ENCODE peak calls at places on chromosomes 11 and 22, in seven cellular contexts. O, K, I, Y, D, G and R are unnamed samples.

GRCh38 chr22:49440931-49441330 is 386.7 kb downstream of the BRD1 start:
- DNase-seq in K (no peak), G (no peak), Y (no peak), O (peak), I (no peak), D (no peak), R (no peak)

GRCh38 chr22:45197606-45198462 is 34.1 kb downstream of the NUP50 start:
- DNase-seq in O (no peak), Y (no peak), G (no peak), I (peak), D (no peak), K (no peak), R (no peak)

GRCh38 chr11:66639066-66639813 is 737 bp downstream of the RBM4 start:
- DNase-seq in I (peak), D (no peak), Y (peak), G (no peak), K (peak), O (no peak), R (no peak)

GRCh38 chr11:36848675-36849074 is 250.6 kb upstream of the RAG2 start:
- DNase-seq in O (no peak), I (no peak), G (no peak), D (no peak), Y (no peak), K (no peak), R (no peak)

GRCh38 chr11:133386262-133386661 is 146.0 kb downstream of the OPCML start:
- DNase-seq in I (no peak), D (no peak), Y (no peak), G (no peak), K (no peak), O (no peak), R (no peak)

GRCh38 chr11:72072348-72072747 is 8.0 kb downstream of the NUMA1 start:
- DNase-seq in Y (peak), D (peak), I (no peak), G (no peak), K (no peak), O (no peak), R (no peak)

GRCh38 chr11:15683528-15683927 is 568.8 kb downstream of the INSC start:
- DNase-seq in D (no peak), I (no peak), Y (no peak), G (no peak), O (no peak), K (no peak), R (no peak)

GRCh38 chr22:44894782-44895181 is 115.0 kb downstream of the PHF21B start:
- DNase-seq in K (no peak), D (no peak), I (no peak), O (peak), G (no peak), Y (no peak), R (no peak)

GRCh38 chr22:42320463-42321416 is 50.3 kb upstream of the TCF20 start:
- DNase-seq in I (no peak), Y (no peak), K (no peak), O (no peak), G (no peak), D (no peak), R (no peak)

GRCh38 chr11:76252625-76253024 is 46.3 kb upstream of the WNT11 start:
- DNase-seq in I (no peak), G (no peak), O (no peak), Y (no peak), D (no peak), K (no peak), R (no peak)

DNA sequence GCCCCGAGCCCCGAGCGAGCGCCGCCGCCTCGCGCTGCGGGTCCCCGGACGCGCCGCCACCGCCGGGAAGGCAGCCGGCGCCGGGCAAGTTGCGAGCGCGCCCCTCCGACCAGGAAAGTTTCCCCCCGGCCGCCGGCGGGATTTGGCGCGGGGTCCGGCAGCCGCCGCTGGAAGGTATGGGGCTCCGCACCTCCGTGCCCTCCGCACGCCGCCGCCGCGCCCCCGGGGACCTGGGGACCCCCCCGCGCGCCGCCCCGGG is 281 bp downstream of the TSPAN18 start:
- DNase-seq in I (no peak), O (no peak), D (no peak), K (no peak), G (no peak), Y (no peak), R (no peak)
- H3K27ac ChIP-seq in I (no peak), O (peak), D (peak), K (peak), G (peak), Y (no peak), R (no peak)

GRCh38 chr11:26842883-26843282 is 121.0 kb upstream of the SLC5A12 start:
- DNase-seq in Y (no peak), D (no peak), G (no peak), O (no peak), K (no peak), I (no peak), R (no peak)
- H3K27ac ChIP-seq in Y (no peak), D (no peak), G (no peak), O (no peak), K (peak), I (no peak), R (peak)

GRCh38 chr11:45665206-45665932 is at the start of gene CHST1:
- DNase-seq in G (peak), Y (no peak), I (peak), O (peak), K (peak), D (no peak), R (no peak)
- H3K27ac ChIP-seq in G (peak), Y (no peak), I (peak), O (peak), K (no peak), D (no peak), R (no peak)

DNA sequence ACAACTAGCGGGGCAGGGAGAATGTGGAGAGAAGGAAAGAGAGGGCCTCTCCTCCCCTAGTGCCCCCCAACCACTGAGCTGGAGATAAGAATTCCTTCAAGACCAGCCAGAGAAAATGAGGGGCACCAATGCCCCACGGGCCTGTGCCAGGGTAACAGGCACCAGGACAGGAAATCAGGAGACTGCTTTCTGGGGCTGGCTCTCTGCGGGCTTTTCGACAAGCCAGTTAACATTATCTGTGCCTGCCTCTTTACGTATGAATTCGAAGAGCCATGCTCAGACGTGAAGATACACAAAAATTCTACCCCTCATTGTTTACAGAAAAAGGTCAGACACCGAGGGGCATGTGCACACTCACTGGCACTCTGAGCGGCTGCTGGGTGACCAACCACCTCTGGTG is 52.1 kb downstream of the MYH9 start:
- DNase-seq in G (no peak), K (no peak), I (no peak), D (no peak), Y (no peak), O (no peak), R (no peak)
- H3K27ac ChIP-seq in G (peak), K (peak), I (peak), D (peak), Y (peak), O (peak), R (peak)

GRCh38 chr22:39428597-39429071 is 28.2 kb upstream of the MGAT3 start:
- DNase-seq in I (no peak), G (peak), K (no peak), D (no peak), Y (no peak), O (no peak), R (no peak)
- H3K27ac ChIP-seq in I (no peak), G (no peak), K (no peak), D (peak), Y (no peak), O (no peak), R (no peak)

GRCh38 chr11:130451261-130452019 is 3.0 kb downstream of the ADAMTS15 start:
- DNase-seq in Y (peak), K (peak), I (no peak), D (no peak), O (no peak), G (no peak), R (no peak)

GRCh38 chr11:130448039-130448415 is 418 bp upstream of the ADAMTS15 start:
- DNase-seq in O (no peak), G (no peak), K (no peak), D (no peak), I (no peak), Y (no peak), R (no peak)

GRCh38 chr11:130449246-130449990 is 973 bp downstream of the ADAMTS15 start:
- DNase-seq in O (no peak), K (no peak), Y (no peak), D (no peak), G (no peak), I (no peak), R (no peak)

GRCh38 chr11:130449996-130450419 is 1.6 kb downstream of the ADAMTS15 start:
- DNase-seq in O (peak), Y (no peak), I (peak), K (peak), D (no peak), G (no peak), R (no peak)

DNA sequence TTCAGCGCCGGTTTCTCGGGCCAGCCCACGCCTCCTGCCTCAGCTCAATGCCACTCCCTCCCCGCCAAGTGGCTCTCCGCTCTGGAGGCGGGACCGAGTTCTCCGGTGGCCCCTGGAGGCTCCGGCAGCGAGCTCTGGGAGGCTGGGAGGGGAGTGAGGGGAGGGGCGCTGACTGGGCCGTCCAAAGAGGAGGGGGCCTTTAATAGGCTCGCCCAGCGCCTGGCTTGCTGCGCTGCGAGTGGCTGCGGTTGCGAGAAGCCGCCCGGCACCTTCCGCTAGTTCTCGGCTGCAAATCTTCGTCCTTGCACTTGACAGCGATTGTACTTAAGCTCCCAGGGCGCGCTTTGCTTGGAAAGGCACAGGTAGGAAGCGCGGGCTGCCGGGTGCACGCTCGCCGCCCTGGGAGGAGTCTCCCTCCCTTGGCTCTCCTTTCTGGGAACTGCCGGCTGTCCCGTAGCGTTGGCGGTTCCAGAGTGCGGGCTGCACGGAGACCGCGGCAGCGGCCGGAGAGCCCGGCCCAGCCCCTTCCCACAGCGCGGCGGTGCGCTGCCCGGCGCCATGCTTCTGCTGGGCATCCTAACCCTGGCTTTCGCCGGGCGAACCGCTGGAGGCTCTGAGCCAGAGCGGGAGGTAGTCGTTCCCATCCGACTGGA is at the start of gene ADAMTS15:
- DNase-seq in D (peak), K (peak), Y (peak), G (peak), I (no peak), O (peak), R (peak)
- H3K27ac ChIP-seq in D (peak), K (peak), Y (peak), G (peak), I (peak), O (peak), R (no peak)

GRCh38 chr22:32534252-32535215 is 59.9 kb downstream of the FBXO7 start:
- DNase-seq in K (peak), G (no peak), D (no peak), O (peak), I (no peak), Y (no peak), R (no peak)

GRCh38 chr22:32535531-32536190 is 61.0 kb downstream of the FBXO7 start:
- DNase-seq in O (no peak), K (no peak), I (no peak), Y (no peak), D (no peak), G (peak), R (no peak)

GRCh38 chr22:32533265-32534068 is 58.9 kb downstream of the FBXO7 start:
- DNase-seq in D (no peak), Y (no peak), G (no peak), O (no peak), I (peak), K (no peak), R (no peak)

GRCh38 chr22:32538516-32538915 is 63.9 kb downstream of the FBXO7 start:
- DNase-seq in Y (no peak), D (no peak), O (no peak), I (no peak), G (no peak), K (no peak), R (no peak)

DNA sequence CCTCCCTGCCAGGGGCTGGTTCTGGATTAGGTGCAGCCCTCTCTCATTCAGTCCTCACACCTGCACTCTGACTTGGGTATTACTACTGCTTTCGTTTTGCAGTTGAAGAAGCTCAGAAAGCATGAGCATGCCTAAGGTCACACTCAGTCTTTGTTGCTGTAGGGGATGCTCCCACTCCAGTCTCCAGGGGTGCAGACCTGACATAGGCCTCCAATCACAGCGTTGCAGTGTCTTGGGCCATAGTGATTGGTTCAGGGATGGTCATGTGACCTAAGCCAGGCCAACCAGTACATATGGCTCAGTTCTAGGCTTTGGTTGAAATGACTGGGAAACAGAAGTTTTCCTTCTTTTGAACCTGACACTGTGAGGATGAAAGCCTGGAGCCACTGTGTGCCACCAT is 61.7 kb downstream of the FBXO7 start:
- DNase-seq in K (no peak), O (no peak), Y (no peak), I (no peak), G (no peak), D (no peak), R (no peak)
- H3K27ac ChIP-seq in K (no peak), O (no peak), Y (no peak), I (no peak), G (no peak), D (no peak), R (no peak)

GRCh38 chr11:47248304-47248663 is 330 bp downstream of the ACP2 start:
- DNase-seq in D (no peak), Y (no peak), O (no peak), I (no peak), G (no peak), K (peak), R (no peak)

GRCh38 chr11:47251751-47252150 is 3.1 kb upstream of the ACP2 start:
- DNase-seq in Y (no peak), D (no peak), I (no peak), O (no peak), G (no peak), K (no peak), R (no peak)

GRCh38 chr11:47249378-47249715 is 733 bp upstream of the ACP2 start:
- DNase-seq in D (no peak), O (no peak), Y (no peak), G (no peak), I (no peak), K (no peak), R (no peak)

GRCh38 chr11:47247502-47247901 is 1.1 kb downstream of the ACP2 start:
- DNase-seq in O (no peak), D (no peak), I (no peak), G (no peak), Y (no peak), K (no peak), R (no peak)

DNA sequence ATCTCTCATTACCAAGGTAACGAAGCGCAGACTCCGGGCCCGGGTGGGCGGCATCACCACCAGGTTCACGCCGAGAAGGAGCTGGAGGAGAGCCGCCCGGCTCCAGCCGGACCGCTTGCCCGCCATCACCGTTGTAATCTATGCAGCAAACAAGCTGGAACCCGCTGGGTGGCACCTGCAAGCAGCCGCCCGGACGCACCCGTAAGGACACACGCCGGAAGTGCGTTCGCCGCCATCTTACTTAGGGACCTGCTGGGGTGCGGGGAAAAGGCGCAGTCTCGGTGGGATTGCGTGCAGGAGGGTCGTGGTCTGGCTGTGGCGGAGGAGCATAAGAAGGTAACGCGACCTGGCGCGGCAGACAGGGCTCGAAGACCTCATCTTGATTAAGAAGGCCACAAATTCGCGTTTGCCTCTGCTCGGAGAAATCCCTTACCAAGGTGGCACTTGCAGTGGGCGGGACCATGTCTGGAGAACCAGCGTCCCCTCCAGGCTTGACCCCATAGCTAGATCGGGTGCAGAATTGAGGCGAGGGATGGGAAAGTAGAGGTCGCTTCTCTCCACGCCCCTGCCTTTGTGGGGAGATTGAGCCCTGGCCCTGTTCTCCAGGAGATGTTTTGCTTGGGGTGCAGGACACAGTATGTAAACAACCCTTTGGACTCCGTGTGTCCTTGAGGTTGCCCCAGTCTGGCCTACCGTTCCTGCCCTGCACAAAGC is at the start of gene ACP2:
- DNase-seq in O (peak), K (peak), Y (peak), D (peak), G (peak), I (peak), R (no peak)
- H3K27ac ChIP-seq in O (peak), K (peak), Y (peak), D (peak), G (peak), I (peak), R (peak)